ENCODE peak calls at places on chromosomes 16 and 17, in six cellular contexts. H is tibial nerve; V is ecto neural progenitor cell; J is activated CD4-positive, alpha-beta T cell treated with anti-CD3 and anti-CD28 coated beads, Interleukin-2, amount 50 U/mL, for 24 hours; T is AG09309; D is adipocyte. M is an unnamed sample.

GRCh38 chr16:81316176-81316496 is 1.4 kb downstream of the GAN start:
- DNase-seq in H (no peak), J (no peak), T (no peak), V (no peak), D (peak; percentile 10), M (no peak)

GRCh38 chr16:88737298-88738166 is 31.2 kb downstream of the CTU2 start:
- DNase-seq in V (peak; percentile 82), H (peak; percentile 19), T (no peak), D (peak; percentile 77), J (peak; percentile 41), M (peak; percentile 77)

GRCh38 chr17:1762906-1763829 is 1.3 kb downstream of the SERPINF1 start:
- DNase-seq in D (peak; percentile 82), T (no peak), J (no peak), H (peak; percentile 78), V (peak; percentile 80), M (no peak)

GRCh38 chr16:79656537-79657115 is 56.1 kb upstream of the MAF start:
- DNase-seq in H (no peak), D (no peak), V (no peak), T (no peak), J (no peak), M (no peak)

GRCh38 chr16:55949518-55949917 is 74.3 kb upstream of the CES5A start:
- DNase-seq in D (no peak), H (no peak), T (no peak), V (no peak), J (no peak), M (no peak)

GRCh38 chr16:88602091-88602490 is 31.9 kb downstream of the ZC3H18 start:
- DNase-seq in T (no peak), H (no peak), D (no peak), V (no peak), J (no peak), M (no peak)

GRCh38 chr17:75619506-75620431 is 13.5 kb upstream of the SMIM5 start:
- DNase-seq in J (no peak), D (peak; percentile 46), V (peak; percentile 89), H (no peak), T (no peak), M (peak; percentile 96)

GRCh38 chr17:17151055-17151454 is 55.1 kb downstream of the PLD6 start:
- DNase-seq in H (no peak), D (peak; percentile 68), J (no peak), V (no peak), T (peak; percentile 75), M (no peak)

GRCh38 chr17:41894791-41895331 is 23.9 kb downstream of the ACLY start:
- DNase-seq in V (no peak), D (peak; percentile 95), H (peak; percentile 51), T (peak; percentile 91), J (no peak), M (no peak)

GRCh38 chr17:78736526-78737079 is 45.5 kb downstream of the CYTH1 start:
- DNase-seq in H (peak; percentile 60), T (no peak), V (peak; percentile 66), J (no peak), D (no peak), M (peak; percentile 91)

GRCh38 chr16:68756250-68757051 is 19.4 kb downstream of the CDH1 start:
- DNase-seq in J (no peak), V (no peak), H (no peak), T (no peak), D (no peak), M (no peak)

GRCh38 chr17:27817731-27818130 is 17.4 kb upstream of the NOS2 start:
- DNase-seq in V (no peak), T (no peak), H (no peak), J (no peak), D (no peak), M (no peak)

GRCh38 chr17:41666708-41667279 is 21.9 kb upstream of the EIF1 start:
- DNase-seq in J (peak; percentile 86), V (peak; percentile 93), T (no peak), H (peak; percentile 89), D (peak; percentile 90), M (peak; percentile 93)

GRCh38 chr17:28470266-28471126 is 2.9 kb upstream of the SLC13A2 start:
- DNase-seq in V (no peak), D (no peak), J (no peak), H (no peak), T (no peak), M (no peak)

GRCh38 chr17:38701504-38702165 is 3.4 kb upstream of the MLLT6 start:
- DNase-seq in V (no peak), D (peak; percentile 59), T (no peak), J (peak; percentile 75), H (no peak), M (no peak)

GRCh38 chr17:62648247-62648953 is 20.9 kb downstream of the MRC2 start:
- DNase-seq in D (peak; percentile 28), V (no peak), T (no peak), H (no peak), J (no peak), M (no peak)

GRCh38 chr17:82718986-82719685 is 2.6 kb downstream of the FN3KRP start:
- DNase-seq in T (no peak), D (no peak), V (no peak), H (no peak), J (no peak), M (no peak)

GRCh38 chr17:49901460-49902331 is 53.8 kb upstream of the TAC4 start:
- DNase-seq in H (no peak), D (peak; percentile 30), T (no peak), J (no peak), V (no peak), M (no peak)

GRCh38 chr17:17071531-17072360 is 29.5 kb downstream of the MPRIP start:
- DNase-seq in T (no peak), V (no peak), H (no peak), D (no peak), J (no peak), M (no peak)

GRCh38 chr17:78709688-78710290 is 72.3 kb downstream of the CYTH1 start:
- DNase-seq in D (no peak), T (no peak), V (no peak), J (no peak), H (no peak), M (no peak)